ENCODE peak calls at places on chromosomes 5 and 9, in nine cellular contexts. U is AG04449, Y is astrocyte, T is Peyer's patch, Q is A549, N is AG09309, E is GM10248, J is left lung, O is fibroblast of mammary gland. V is an unnamed sample.

GRCh38 chr9:133496901-133497411 is 18.1 kb upstream of the SLC2A6 start:
- DNase-seq in U (no peak), Y (no peak), T (no peak), Q (no peak), N (no peak), E (no peak), J (no peak), O (no peak), V (no peak)

GRCh38 chr5:173925449-173926071 is 37.4 kb downstream of the CPEB4 start:
- DNase-seq in U (no peak), Y (no peak), T (peak), Q (peak), N (no peak), E (peak), J (peak), O (peak), V (peak)

GRCh38 chr5:42242210-42242609 is 181.0 kb upstream of the GHR start:
- DNase-seq in U (no peak), Y (no peak), T (no peak), Q (no peak), N (no peak), E (no peak), J (no peak), O (peak), V (no peak)

GRCh38 chr9:109799792-109800191 is 19.8 kb downstream of the PALM2AKAP2 start:
- DNase-seq in U (peak), Y (peak), T (no peak), Q (no peak), N (no peak), E (no peak), J (no peak), O (peak), V (no peak)

GRCh38 chr5:155044591-155044990 is 31.0 kb downstream of the KIF4B start:
- DNase-seq in U (no peak), Y (no peak), T (no peak), Q (no peak), N (no peak), E (no peak), J (no peak), O (no peak), V (no peak)

GRCh38 chr9:75064307-75065025 is 23.5 kb downstream of the NMRK1 start:
- DNase-seq in U (no peak), Y (peak), T (no peak), Q (no peak), N (peak), E (no peak), J (no peak), O (peak), V (peak)

GRCh38 chr5:44390332-44390731 is 1.1 kb upstream of the FGF10 start:
- DNase-seq in U (no peak), Y (no peak), T (no peak), Q (no peak), N (no peak), E (no peak), J (no peak), O (no peak), V (no peak)

GRCh38 chr5:129971684-129972083 is 67.4 kb downstream of the CHSY3 start:
- DNase-seq in U (peak), Y (no peak), T (no peak), Q (no peak), N (no peak), E (no peak), J (no peak), O (peak), V (no peak)

GRCh38 chr5:7317751-7318150 is 78.2 kb upstream of the ADCY2 start:
- DNase-seq in U (no peak), Y (peak), T (no peak), Q (no peak), N (no peak), E (no peak), J (no peak), O (peak), V (no peak)

GRCh38 chr9:70411141-70411929 is 3.1 kb downstream of the KLF9 start:
- DNase-seq in U (no peak), Y (peak), T (peak), Q (no peak), N (no peak), E (no peak), J (peak), O (peak), V (peak)

GRCh38 chr9:130825051-130825651 is 9.9 kb upstream of the ABL1 start:
- DNase-seq in U (no peak), Y (peak), T (no peak), Q (no peak), N (no peak), E (no peak), J (no peak), O (peak), V (no peak)

GRCh38 chr9:4541281-4541680 is 51.0 kb downstream of the SLC1A1 start:
- DNase-seq in U (no peak), Y (no peak), T (no peak), Q (no peak), N (no peak), E (no peak), J (no peak), O (no peak), V (no peak)

GRCh38 chr9:112012026-112012902 is 115.7 kb downstream of the UGCG start:
- DNase-seq in U (peak), Y (peak), T (peak), Q (peak), N (peak), E (peak), J (peak), O (peak), V (peak)

GRCh38 chr5:36688722-36689121 is 82.3 kb downstream of the SLC1A3 start:
- DNase-seq in U (no peak), Y (no peak), T (no peak), Q (peak), N (no peak), E (no peak), J (no peak), O (peak), V (no peak)

GRCh38 chr5:141940695-141941271 is 17.1 kb downstream of the DELE1 start:
- DNase-seq in U (no peak), Y (peak), T (no peak), Q (peak), N (peak), E (no peak), J (no peak), O (peak), V (no peak)

GRCh38 chr5:149389552-149390495 is 10.7 kb upstream of the IL17B start:
- DNase-seq in U (no peak), Y (no peak), T (no peak), Q (no peak), N (no peak), E (no peak), J (peak), O (no peak), V (no peak)

GRCh38 chr5:159316519-159317383 is 13.5 kb downstream of the IL12B start:
- DNase-seq in U (no peak), Y (peak), T (peak), Q (peak), N (peak), E (peak), J (no peak), O (peak), V (no peak)
- TF ChIP-seq CTCF in U (peak), Y (peak), T (peak), Q (peak), N (peak), E (peak), J (peak), O (peak), V (peak)

GRCh38 chr5:82975396-82975795 is 101.8 kb downstream of the TMEM167A start:
- DNase-seq in U (no peak), Y (no peak), T (no peak), Q (no peak), N (no peak), E (no peak), J (no peak), O (no peak), V (no peak)
- TF ChIP-seq CTCF in U (no peak), Y (no peak), T (no peak), Q (no peak), N (no peak), E (no peak), J (no peak), O (no peak), V (no peak)

GRCh38 chr9:116174347-116174746 is 20.8 kb downstream of the PAPPA start:
- DNase-seq in U (no peak), Y (no peak), T (no peak), Q (no peak), N (no peak), E (no peak), J (no peak), O (peak), V (no peak)

GRCh38 chr9:116178481-116179211 is 25.1 kb downstream of the PAPPA start:
- DNase-seq in U (no peak), Y (no peak), T (no peak), Q (no peak), N (no peak), E (no peak), J (no peak), O (peak), V (no peak)

GRCh38 chr9:116175616-116176015 is 22.0 kb downstream of the PAPPA start:
- DNase-seq in U (no peak), Y (no peak), T (no peak), Q (no peak), N (no peak), E (no peak), J (no peak), O (peak), V (no peak)
- TF ChIP-seq CTCF in U (no peak), Y (no peak), T (no peak), Q (no peak), N (no peak), E (no peak), J (no peak), O (no peak), V (no peak)

GRCh38 chr5:106849266-106849665 is 821.5 kb downstream of the EFNA5 start:
- DNase-seq in U (no peak), Y (no peak), T (no peak), Q (peak), N (no peak), E (no peak), J (no peak), O (no peak), V (no peak)

DNA sequence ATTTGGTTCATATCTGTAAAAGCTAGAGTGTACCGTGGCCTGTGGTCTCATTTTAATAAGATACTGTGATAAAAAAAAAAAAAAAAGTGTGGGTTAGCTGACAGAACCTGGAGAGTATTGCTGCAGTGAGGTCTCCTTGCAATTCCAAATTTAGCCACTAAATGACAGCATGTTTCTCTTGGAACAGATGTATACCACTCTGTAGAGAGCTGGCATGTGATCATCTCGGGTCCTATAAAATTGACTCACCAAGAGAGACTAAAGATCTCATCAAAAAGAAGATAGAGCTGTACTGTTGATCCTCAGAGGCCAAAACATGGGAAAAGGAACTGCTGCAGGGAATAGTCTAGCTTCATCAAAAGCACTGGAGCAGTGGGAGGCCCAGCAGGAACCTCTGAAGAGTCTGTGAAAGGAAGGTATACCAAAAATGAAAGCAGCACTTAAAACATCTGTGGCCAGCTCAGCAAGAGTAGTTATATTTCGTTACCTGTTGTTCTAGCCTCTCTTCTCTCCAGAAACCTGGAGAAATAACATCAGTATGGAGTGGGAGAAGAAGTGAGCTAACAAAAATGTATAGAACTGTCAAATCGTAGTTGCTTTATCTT is 826.8 kb downstream of the EFNA5 start:
- DNase-seq in U (no peak), Y (peak), T (no peak), Q (peak), N (no peak), E (no peak), J (no peak), O (peak), V (no peak)
- TF ChIP-seq CTCF in U (no peak), Y (peak), T (no peak), Q (peak), N (no peak), E (no peak), J (no peak), O (no peak), V (peak)

GRCh38 chr9:68678430-68678829 is 26.6 kb upstream of the PIP5K1B start:
- DNase-seq in U (no peak), Y (no peak), T (no peak), Q (no peak), N (no peak), E (peak), J (no peak), O (no peak), V (no peak)
- TF ChIP-seq CTCF in U (no peak), Y (no peak), T (peak), Q (no peak), N (no peak), E (peak), J (no peak), O (no peak), V (peak)

GRCh38 chr9:126752376-126752775 is 52.5 kb upstream of the ZBTB43 start:
- DNase-seq in U (no peak), Y (no peak), T (no peak), Q (no peak), N (no peak), E (no peak), J (no peak), O (no peak), V (no peak)
- TF ChIP-seq CTCF in U (no peak), Y (no peak), T (no peak), Q (no peak), N (no peak), E (no peak), J (no peak), O (no peak), V (no peak)

DNA sequence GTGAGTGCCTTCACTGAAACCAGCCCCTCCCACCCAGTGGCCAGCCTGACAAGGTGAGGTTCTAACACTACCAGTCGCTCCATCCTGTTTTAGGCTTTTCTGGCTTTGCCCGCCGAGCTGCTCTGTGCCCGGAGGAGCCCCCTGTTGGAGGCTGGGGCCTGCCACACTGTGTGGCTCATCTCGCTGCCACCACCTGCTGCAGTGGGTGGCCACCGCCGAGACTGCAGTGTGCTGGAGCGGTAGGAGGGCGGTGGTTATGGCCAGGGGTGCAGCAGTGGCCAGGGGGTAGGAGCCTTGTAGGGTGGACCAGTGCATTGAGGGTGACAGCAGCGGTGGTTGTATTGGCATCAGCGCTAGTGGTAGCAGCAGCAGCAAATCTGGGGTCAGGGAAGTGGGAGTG is 74.7 kb upstream of the PCAT7 start:
- DNase-seq in U (no peak), Y (no peak), T (no peak), Q (no peak), N (no peak), E (no peak), J (no peak), O (no peak), V (no peak)
- TF ChIP-seq CTCF in U (no peak), Y (no peak), T (no peak), Q (no peak), N (no peak), E (no peak), J (no peak), O (no peak), V (no peak)

GRCh38 chr5:77175235-77175634 is 35.2 kb upstream of the PDE8B start:
- DNase-seq in U (no peak), Y (no peak), T (no peak), Q (no peak), N (no peak), E (no peak), J (no peak), O (no peak), V (no peak)
- TF ChIP-seq CTCF in U (no peak), Y (no peak), T (no peak), Q (no peak), N (no peak), E (no peak), J (no peak), O (no peak), V (no peak)

DNA sequence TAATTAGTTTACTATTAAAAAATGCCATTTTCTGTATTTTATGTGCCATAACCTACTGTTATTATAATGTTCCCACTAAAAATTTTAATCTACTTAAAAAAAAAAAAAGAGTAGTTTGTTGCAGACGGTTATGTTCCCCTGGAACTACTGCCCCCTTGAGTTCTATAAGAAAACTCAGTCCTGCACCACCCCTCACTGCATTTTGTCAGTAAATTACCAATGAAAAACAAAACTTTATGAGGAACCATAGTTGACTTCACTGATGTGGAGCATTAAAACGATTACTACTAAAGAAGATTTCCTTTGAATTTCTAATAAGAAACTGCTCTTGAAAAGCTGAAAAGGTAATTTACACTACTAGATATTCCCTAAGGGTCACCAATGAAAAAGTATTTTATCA is 288.7 kb downstream of the FBXL17 start:
- DNase-seq in U (no peak), Y (peak), T (no peak), Q (peak), N (no peak), E (no peak), J (no peak), O (peak), V (no peak)
- TF ChIP-seq CTCF in U (peak), Y (peak), T (no peak), Q (peak), N (peak), E (no peak), J (peak), O (peak), V (peak)

DNA sequence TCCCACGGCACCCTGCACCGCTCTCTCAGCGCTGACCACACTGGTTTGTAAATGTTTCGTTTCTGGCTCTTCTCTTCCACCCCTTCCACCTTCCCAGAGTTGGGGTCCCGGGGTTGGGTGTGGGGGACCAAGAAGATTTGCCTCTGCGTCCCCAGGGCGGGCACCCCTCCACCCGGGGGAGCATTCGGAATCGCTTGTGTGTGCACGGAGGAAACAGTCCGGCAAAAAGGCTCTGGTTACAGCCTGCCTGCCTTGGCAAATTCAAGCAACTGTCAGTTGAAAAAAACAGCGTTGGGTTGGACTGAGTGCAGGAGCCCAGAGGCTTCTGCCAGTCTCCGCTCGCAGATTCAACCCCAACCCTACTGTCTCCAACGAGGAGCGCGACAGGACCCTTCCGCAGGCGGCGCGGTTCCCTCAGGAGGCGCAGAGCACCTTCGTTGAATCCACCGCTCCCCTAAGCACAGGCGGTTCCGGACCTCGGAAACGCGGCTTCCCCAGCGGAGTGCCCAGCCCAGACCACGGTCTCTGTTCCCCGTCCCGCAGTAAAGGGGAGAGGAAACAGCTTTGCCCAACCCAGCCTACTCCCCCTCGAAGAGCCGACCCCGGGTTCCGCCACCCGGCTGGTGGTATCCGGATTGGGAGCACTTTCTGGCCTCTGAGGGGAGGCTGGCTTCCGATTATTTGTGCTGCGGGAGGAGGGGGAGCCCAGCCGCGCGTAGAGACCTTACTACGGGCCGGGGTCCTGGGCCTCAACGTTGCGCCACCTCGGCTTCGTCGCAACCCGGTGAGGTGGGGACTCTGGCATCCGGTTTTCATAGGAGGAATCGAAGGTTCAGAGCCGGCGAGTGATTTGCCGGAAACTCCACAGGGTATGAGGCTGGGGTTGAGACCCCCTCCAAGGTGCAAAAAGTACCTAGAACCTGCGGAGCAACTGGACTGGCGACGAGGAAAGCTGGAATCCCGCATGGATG is 9.6 kb downstream of the LHX6 start:
- DNase-seq in U (no peak), Y (no peak), T (peak), Q (no peak), N (no peak), E (peak), J (no peak), O (no peak), V (no peak)
- TF ChIP-seq CTCF in U (no peak), Y (no peak), T (no peak), Q (no peak), N (no peak), E (no peak), J (no peak), O (no peak), V (no peak)

V was measured in AG09319.